ENCODE peak calls at places on chromosomes 1 and 21, in eight cellular contexts. X is body of pancreas, J is endothelial cell, O is endodermal cell, T is pancreas, K is HFFc6, E is AG10803, L is astrocyte of the cerebellum. S is an unnamed sample.

GRCh38 chr1:112589766-112590165 is 29.2 kb downstream of the ST7L start:
- DNase-seq in X (no peak), J (no peak), O (no peak), T (no peak), K (no peak), E (no peak), L (no peak), S (no peak)

GRCh38 chr1:52970149-52970548 is 43.1 kb downstream of the SCP2 start:
- DNase-seq in X (no peak), J (no peak), O (peak), T (no peak), K (no peak), E (peak), L (peak), S (no peak)

GRCh38 chr21:15706686-15707085 is 23.1 kb upstream of the USP25 start:
- DNase-seq in X (peak), J (no peak), O (peak), T (no peak), K (peak), E (peak), L (peak), S (peak)

GRCh38 chr1:43968348-43968948 is 1.4 kb upstream of the DPH2 start:
- DNase-seq in X (no peak), J (peak), O (peak), T (peak), K (no peak), E (no peak), L (peak), S (peak)

GRCh38 chr21:32861871-32862270 is 90.3 kb upstream of the PAXBP1 start:
- DNase-seq in X (no peak), J (no peak), O (no peak), T (no peak), K (no peak), E (peak), L (no peak), S (no peak)

GRCh38 chr1:208597571-208597970 is 353.4 kb upstream of the PLXNA2 start:
- DNase-seq in X (no peak), J (no peak), O (no peak), T (no peak), K (no peak), E (no peak), L (no peak), S (no peak)

GRCh38 chr1:3775498-3776230 is 3.1 kb downstream of the SMIM1 start:
- DNase-seq in X (peak), J (peak), O (peak), T (peak), K (no peak), E (peak), L (peak), S (peak)

GRCh38 chr1:147292635-147293251 is 50.3 kb downstream of the CHD1L start:
- DNase-seq in X (no peak), J (no peak), O (no peak), T (no peak), K (peak), E (peak), L (peak), S (peak)

GRCh38 chr1:210598135-210598652 is 269.5 kb downstream of the HHAT start:
- DNase-seq in X (peak), J (no peak), O (peak), T (no peak), K (peak), E (peak), L (peak), S (peak)

GRCh38 chr1:85343213-85343611 is 66.8 kb upstream of the BCL10 start:
- DNase-seq in X (no peak), J (no peak), O (no peak), T (no peak), K (no peak), E (peak), L (no peak), S (no peak)

GRCh38 chr21:32687946-32688345 is 39.9 kb downstream of the SYNJ1 start:
- DNase-seq in X (no peak), J (no peak), O (no peak), T (no peak), K (no peak), E (no peak), L (no peak), S (no peak)

GRCh38 chr1:107057197-107058133 is 991 bp downstream of the PRMT6 start:
- DNase-seq in X (peak), J (peak), O (peak), T (peak), K (peak), E (peak), L (no peak), S (peak)

GRCh38 chr1:109819906-109820305 is 56.2 kb upstream of the EPS8L3 start:
- DNase-seq in X (no peak), J (no peak), O (peak), T (no peak), K (no peak), E (no peak), L (no peak), S (no peak)

DNA sequence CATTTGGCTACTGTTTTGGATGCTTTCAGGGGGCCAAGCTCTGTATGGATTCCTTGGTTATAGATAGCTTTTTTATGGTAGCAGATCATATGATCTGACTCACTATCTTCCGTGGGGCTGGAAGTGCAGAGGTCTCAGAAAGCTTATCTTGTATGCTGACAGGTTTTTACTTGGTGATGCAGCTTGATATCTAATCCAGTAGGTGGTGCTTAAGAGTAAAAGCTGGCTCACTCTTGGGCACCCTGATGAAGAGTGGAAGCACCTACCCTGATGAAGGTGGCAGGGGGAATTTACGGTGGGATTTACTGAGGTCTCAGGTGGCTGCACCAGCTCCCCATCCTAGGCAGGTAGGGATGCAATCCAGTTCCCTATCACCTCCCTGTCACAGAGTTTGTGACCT is 151.2 kb downstream of the PTBP2 start:
- DNase-seq in X (no peak), J (no peak), O (peak), T (no peak), K (no peak), E (no peak), L (no peak), S (no peak)
- TF ChIP-seq CTCF in X (no peak), J (no peak), O (peak), T (no peak), K (peak), E (no peak), L (no peak), S (no peak)

DNA sequence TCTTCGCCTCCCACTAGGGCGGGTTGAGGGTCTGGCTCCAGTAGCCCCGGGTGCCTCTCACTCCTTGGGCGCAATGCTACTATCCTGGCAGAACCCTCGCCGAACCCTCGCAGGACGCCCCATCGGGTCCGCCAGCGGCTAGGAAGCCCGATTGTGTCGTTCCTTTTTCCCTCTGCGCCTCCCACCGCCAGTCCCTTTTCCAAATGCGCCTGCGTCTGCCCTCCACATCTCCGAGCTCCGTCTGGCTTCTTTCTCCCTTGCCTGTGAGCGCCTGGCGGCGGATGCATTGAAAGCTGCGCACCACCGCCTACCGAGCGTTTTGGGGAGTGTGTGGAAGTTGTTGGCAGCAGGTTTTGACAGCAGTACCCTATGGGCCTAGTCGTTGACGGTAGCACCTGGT is 1.0 kb upstream of the DIRAS3 start:
- DNase-seq in X (peak), J (peak), O (peak), T (peak), K (peak), E (peak), L (peak), S (no peak)
- TF ChIP-seq CTCF in X (peak), J (no peak), O (peak), T (no peak), K (peak), E (peak), L (peak), S (no peak)

DNA sequence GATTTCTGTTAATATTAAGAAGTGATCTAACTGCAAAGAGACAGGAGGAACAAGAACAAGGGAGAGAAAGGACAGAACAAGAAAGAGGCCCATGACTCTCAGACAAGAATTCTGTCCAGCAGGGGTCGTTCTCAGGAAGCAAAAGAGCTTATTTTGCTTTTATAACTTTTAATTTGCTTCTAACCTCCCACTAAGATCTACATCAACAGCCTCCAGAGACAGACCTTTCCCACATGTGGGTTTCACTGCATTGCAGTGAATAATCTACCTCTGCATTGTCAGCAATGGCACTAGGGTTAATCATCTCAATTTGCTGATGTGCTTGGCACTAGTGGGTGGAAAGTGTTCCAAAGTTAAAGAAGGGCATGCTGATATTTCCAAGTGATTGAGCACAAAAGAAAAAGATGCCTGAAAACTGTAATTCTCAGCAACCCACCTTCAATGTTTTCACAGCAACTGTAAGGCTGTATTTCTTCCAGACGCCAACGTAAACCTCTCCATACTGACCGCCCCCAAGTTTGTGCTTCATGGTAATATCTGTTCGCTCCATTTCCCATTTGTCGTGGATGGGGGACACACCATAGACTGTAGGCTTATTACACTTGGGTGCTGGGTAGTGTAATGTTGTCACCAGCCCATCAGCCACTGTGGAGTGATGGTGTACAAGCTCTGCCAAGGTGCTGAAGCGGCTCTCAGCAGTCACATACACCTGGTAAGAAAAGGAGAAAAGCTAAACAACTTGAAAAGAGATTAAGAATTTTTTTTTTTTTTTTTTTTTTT is 39.5 kb downstream of the TOR3A start:
- DNase-seq in X (no peak), J (no peak), O (peak), T (no peak), K (peak), E (peak), L (peak), S (peak)
- TF ChIP-seq CTCF in X (peak), J (no peak), O (peak), T (peak), K (peak), E (peak), L (peak), S (peak)

GRCh38 chr1:81471255-81471654 is 329.5 kb upstream of the ADGRL2 start:
- DNase-seq in X (no peak), J (no peak), O (no peak), T (no peak), K (no peak), E (no peak), L (no peak), S (no peak)
- TF ChIP-seq CTCF in X (no peak), J (no peak), O (no peak), T (no peak), K (no peak), E (peak), L (no peak), S (peak)

GRCh38 chr1:156123356-156124196 is 9.1 kb downstream of the LMNA start:
- DNase-seq in X (peak), J (peak), O (peak), T (peak), K (peak), E (peak), L (peak), S (peak)
- TF ChIP-seq CTCF in X (no peak), J (peak), O (peak), T (no peak), K (peak), E (peak), L (peak), S (peak)

S was measured in PC-3.